ENCODE peak calls at places on chromosomes 12 and 14, in nine cellular contexts. One of them, this sample, is unnamed.

GRCh38 chr12:106759526-106760183 is 14.8 kb upstream of the RIC8B start:
- DNase-seq in progenitor cell of endocrine pancreas: no peak
- DNase-seq in fibroblast of lung: no peak
- DNase-seq in BJ: no peak
- DNase-seq in HL-60: no peak
- DNase-seq in astrocyte of the spinal cord: no peak
- DNase-seq in choroid plexus epithelial cell: no peak
- DNase-seq in omental fat pad: no peak
- DNase-seq in dorsolateral prefrontal cortex: no peak
- DNase-seq in this sample: no peak

GRCh38 chr12:104340917-104341611 is 37.5 kb downstream of the EID3 start:
- DNase-seq in progenitor cell of endocrine pancreas: no peak
- DNase-seq in fibroblast of lung: no peak
- DNase-seq in BJ: no peak
- DNase-seq in HL-60: no peak
- DNase-seq in astrocyte of the spinal cord: no peak
- DNase-seq in choroid plexus epithelial cell: peak
- DNase-seq in omental fat pad: no peak
- DNase-seq in dorsolateral prefrontal cortex: peak
- DNase-seq in this sample: no peak

GRCh38 chr12:75308279-75308678 is 21.8 kb downstream of the CAPS2 start:
- DNase-seq in progenitor cell of endocrine pancreas: no peak
- DNase-seq in fibroblast of lung: no peak
- DNase-seq in BJ: no peak
- DNase-seq in HL-60: no peak
- DNase-seq in astrocyte of the spinal cord: no peak
- DNase-seq in choroid plexus epithelial cell: no peak
- DNase-seq in omental fat pad: no peak
- DNase-seq in dorsolateral prefrontal cortex: no peak
- DNase-seq in this sample: no peak

GRCh38 chr14:105411985-105412767 is 7.5 kb upstream of the MTA1 start:
- DNase-seq in progenitor cell of endocrine pancreas: no peak
- DNase-seq in fibroblast of lung: no peak
- DNase-seq in BJ: no peak
- DNase-seq in HL-60: no peak
- DNase-seq in astrocyte of the spinal cord: no peak
- DNase-seq in choroid plexus epithelial cell: no peak
- DNase-seq in omental fat pad: no peak
- DNase-seq in dorsolateral prefrontal cortex: no peak
- DNase-seq in this sample: no peak

GRCh38 chr14:73234586-73235394 is 2.5 kb upstream of the PAPLN start:
- DNase-seq in progenitor cell of endocrine pancreas: no peak
- DNase-seq in fibroblast of lung: no peak
- DNase-seq in BJ: no peak
- DNase-seq in HL-60: no peak
- DNase-seq in astrocyte of the spinal cord: no peak
- DNase-seq in choroid plexus epithelial cell: no peak
- DNase-seq in omental fat pad: no peak
- DNase-seq in dorsolateral prefrontal cortex: peak
- DNase-seq in this sample: no peak

GRCh38 chr12:91640021-91640420 is 457.4 kb upstream of the DCN start:
- DNase-seq in progenitor cell of endocrine pancreas: no peak
- DNase-seq in fibroblast of lung: no peak
- DNase-seq in BJ: no peak
- DNase-seq in HL-60: no peak
- DNase-seq in astrocyte of the spinal cord: no peak
- DNase-seq in choroid plexus epithelial cell: no peak
- DNase-seq in omental fat pad: no peak
- DNase-seq in dorsolateral prefrontal cortex: no peak
- DNase-seq in this sample: no peak

GRCh38 chr12:94114166-94114565 is 34.2 kb upstream of the PLXNC1 start:
- DNase-seq in progenitor cell of endocrine pancreas: no peak
- DNase-seq in fibroblast of lung: no peak
- DNase-seq in BJ: no peak
- DNase-seq in HL-60: no peak
- DNase-seq in astrocyte of the spinal cord: no peak
- DNase-seq in choroid plexus epithelial cell: no peak
- DNase-seq in omental fat pad: no peak
- DNase-seq in dorsolateral prefrontal cortex: no peak
- DNase-seq in this sample: no peak

GRCh38 chr14:54893151-54893760 is 9.4 kb downstream of the GCH1 start:
- DNase-seq in progenitor cell of endocrine pancreas: no peak
- DNase-seq in fibroblast of lung: peak
- DNase-seq in BJ: no peak
- DNase-seq in HL-60: no peak
- DNase-seq in astrocyte of the spinal cord: peak
- DNase-seq in choroid plexus epithelial cell: peak
- DNase-seq in omental fat pad: no peak
- DNase-seq in dorsolateral prefrontal cortex: no peak
- DNase-seq in this sample: peak

GRCh38 chr12:132163911-132164288 is 19.6 kb downstream of the NOC4L start:
- DNase-seq in progenitor cell of endocrine pancreas: no peak
- DNase-seq in fibroblast of lung: no peak
- DNase-seq in BJ: no peak
- DNase-seq in HL-60: no peak
- DNase-seq in astrocyte of the spinal cord: no peak
- DNase-seq in choroid plexus epithelial cell: no peak
- DNase-seq in omental fat pad: no peak
- DNase-seq in dorsolateral prefrontal cortex: no peak
- DNase-seq in this sample: no peak

GRCh38 chr12:67721216-67721615 is 72.7 kb downstream of the DYRK2 start:
- DNase-seq in progenitor cell of endocrine pancreas: no peak
- DNase-seq in fibroblast of lung: no peak
- DNase-seq in BJ: no peak
- DNase-seq in HL-60: no peak
- DNase-seq in astrocyte of the spinal cord: no peak
- DNase-seq in choroid plexus epithelial cell: no peak
- DNase-seq in omental fat pad: no peak
- DNase-seq in dorsolateral prefrontal cortex: no peak
- DNase-seq in this sample: no peak

GRCh38 chr14:100105357-100106169 is 40.3 kb downstream of the EVL start:
- DNase-seq in progenitor cell of endocrine pancreas: no peak
- DNase-seq in fibroblast of lung: no peak
- DNase-seq in BJ: no peak
- DNase-seq in HL-60: no peak
- DNase-seq in astrocyte of the spinal cord: no peak
- DNase-seq in choroid plexus epithelial cell: no peak
- DNase-seq in omental fat pad: no peak
- DNase-seq in dorsolateral prefrontal cortex: peak
- DNase-seq in this sample: no peak

GRCh38 chr12:124788936-124789555 is 74.6 kb downstream of the SCARB1 start:
- DNase-seq in progenitor cell of endocrine pancreas: no peak
- DNase-seq in fibroblast of lung: no peak
- DNase-seq in BJ: no peak
- DNase-seq in HL-60: no peak
- DNase-seq in astrocyte of the spinal cord: no peak
- DNase-seq in choroid plexus epithelial cell: no peak
- DNase-seq in omental fat pad: no peak
- DNase-seq in dorsolateral prefrontal cortex: no peak
- DNase-seq in this sample: no peak

GRCh38 chr14:65433157-65433556 is 20.6 kb downstream of the FUT8 start:
- DNase-seq in progenitor cell of endocrine pancreas: no peak
- DNase-seq in fibroblast of lung: no peak
- DNase-seq in BJ: no peak
- DNase-seq in HL-60: no peak
- DNase-seq in astrocyte of the spinal cord: no peak
- DNase-seq in choroid plexus epithelial cell: no peak
- DNase-seq in omental fat pad: no peak
- DNase-seq in dorsolateral prefrontal cortex: no peak
- DNase-seq in this sample: no peak

GRCh38 chr12:132399092-132400010 is 70.0 kb upstream of the GALNT9 start:
- DNase-seq in progenitor cell of endocrine pancreas: no peak
- DNase-seq in fibroblast of lung: no peak
- DNase-seq in BJ: no peak
- DNase-seq in HL-60: no peak
- DNase-seq in astrocyte of the spinal cord: no peak
- DNase-seq in choroid plexus epithelial cell: no peak
- DNase-seq in omental fat pad: no peak
- DNase-seq in dorsolateral prefrontal cortex: no peak
- DNase-seq in this sample: no peak

GRCh38 chr12:46354111-46354798 is 18.3 kb downstream of the SLC38A2 start:
- DNase-seq in progenitor cell of endocrine pancreas: no peak
- DNase-seq in fibroblast of lung: no peak
- DNase-seq in BJ: no peak
- DNase-seq in HL-60: no peak
- DNase-seq in astrocyte of the spinal cord: no peak
- DNase-seq in choroid plexus epithelial cell: peak
- DNase-seq in omental fat pad: no peak
- DNase-seq in dorsolateral prefrontal cortex: no peak
- DNase-seq in this sample: no peak

GRCh38 chr14:33551963-33552362 is 398.9 kb downstream of the EGLN3 start:
- DNase-seq in progenitor cell of endocrine pancreas: no peak
- DNase-seq in fibroblast of lung: no peak
- DNase-seq in BJ: no peak
- DNase-seq in HL-60: no peak
- DNase-seq in astrocyte of the spinal cord: no peak
- DNase-seq in choroid plexus epithelial cell: no peak
- DNase-seq in omental fat pad: no peak
- DNase-seq in dorsolateral prefrontal cortex: no peak
- DNase-seq in this sample: no peak

GRCh38 chr12:45234134-45234865 is 18.4 kb downstream of the ANO6 start:
- DNase-seq in progenitor cell of endocrine pancreas: no peak
- DNase-seq in fibroblast of lung: peak
- DNase-seq in BJ: peak
- DNase-seq in HL-60: no peak
- DNase-seq in astrocyte of the spinal cord: peak
- DNase-seq in choroid plexus epithelial cell: peak
- DNase-seq in omental fat pad: no peak
- DNase-seq in dorsolateral prefrontal cortex: no peak
- DNase-seq in this sample: peak

GRCh38 chr12:102874819-102875218 is 42.2 kb downstream of the PAH start:
- DNase-seq in progenitor cell of endocrine pancreas: no peak
- DNase-seq in fibroblast of lung: no peak
- DNase-seq in BJ: no peak
- DNase-seq in HL-60: no peak
- DNase-seq in astrocyte of the spinal cord: no peak
- DNase-seq in choroid plexus epithelial cell: no peak
- DNase-seq in omental fat pad: no peak
- DNase-seq in dorsolateral prefrontal cortex: no peak
- DNase-seq in this sample: no peak

GRCh38 chr12:102880783-102881182 is 36.3 kb downstream of the PAH start:
- DNase-seq in progenitor cell of endocrine pancreas: no peak
- DNase-seq in fibroblast of lung: no peak
- DNase-seq in BJ: no peak
- DNase-seq in HL-60: no peak
- DNase-seq in astrocyte of the spinal cord: no peak
- DNase-seq in choroid plexus epithelial cell: no peak
- DNase-seq in omental fat pad: no peak
- DNase-seq in dorsolateral prefrontal cortex: no peak
- DNase-seq in this sample: no peak

GRCh38 chr12:102879144-102879763 is 37.8 kb downstream of the PAH start:
- DNase-seq in progenitor cell of endocrine pancreas: no peak
- DNase-seq in fibroblast of lung: peak
- DNase-seq in BJ: peak
- DNase-seq in HL-60: peak
- DNase-seq in astrocyte of the spinal cord: no peak
- DNase-seq in choroid plexus epithelial cell: peak
- DNase-seq in omental fat pad: no peak
- DNase-seq in dorsolateral prefrontal cortex: peak
- DNase-seq in this sample: peak

GRCh38 chr12:102873077-102873476 is 44.0 kb downstream of the PAH start:
- DNase-seq in progenitor cell of endocrine pancreas: no peak
- DNase-seq in fibroblast of lung: no peak
- DNase-seq in BJ: no peak
- DNase-seq in HL-60: no peak
- DNase-seq in astrocyte of the spinal cord: no peak
- DNase-seq in choroid plexus epithelial cell: no peak
- DNase-seq in omental fat pad: no peak
- DNase-seq in dorsolateral prefrontal cortex: no peak
- DNase-seq in this sample: no peak

GRCh38 chr12:102876883-102877282 is 40.2 kb downstream of the PAH start:
- DNase-seq in progenitor cell of endocrine pancreas: no peak
- DNase-seq in fibroblast of lung: no peak
- DNase-seq in BJ: no peak
- DNase-seq in HL-60: no peak
- DNase-seq in astrocyte of the spinal cord: no peak
- DNase-seq in choroid plexus epithelial cell: no peak
- DNase-seq in omental fat pad: no peak
- DNase-seq in dorsolateral prefrontal cortex: no peak
- DNase-seq in this sample: no peak
- TF ChIP-seq CTCF in progenitor cell of endocrine pancreas: no peak
- TF ChIP-seq CTCF in fibroblast of lung: no peak
- TF ChIP-seq CTCF in BJ: peak
- TF ChIP-seq CTCF in HL-60: no peak
- TF ChIP-seq CTCF in astrocyte of the spinal cord: no peak
- TF ChIP-seq CTCF in choroid plexus epithelial cell: no peak
- TF ChIP-seq CTCF in omental fat pad: no peak
- TF ChIP-seq CTCF in dorsolateral prefrontal cortex: no peak
- TF ChIP-seq CTCF in this sample: no peak

GRCh38 chr12:113439606-113440030 is 17.4 kb downstream of the SDSL start:
- DNase-seq in progenitor cell of endocrine pancreas: peak
- DNase-seq in fibroblast of lung: peak
- DNase-seq in BJ: no peak
- DNase-seq in HL-60: no peak
- DNase-seq in astrocyte of the spinal cord: peak
- DNase-seq in choroid plexus epithelial cell: peak
- DNase-seq in omental fat pad: no peak
- DNase-seq in dorsolateral prefrontal cortex: peak
- DNase-seq in this sample: peak
- TF ChIP-seq CTCF in progenitor cell of endocrine pancreas: peak
- TF ChIP-seq CTCF in fibroblast of lung: peak
- TF ChIP-seq CTCF in BJ: peak
- TF ChIP-seq CTCF in HL-60: peak
- TF ChIP-seq CTCF in astrocyte of the spinal cord: peak
- TF ChIP-seq CTCF in choroid plexus epithelial cell: peak
- TF ChIP-seq CTCF in omental fat pad: no peak
- TF ChIP-seq CTCF in dorsolateral prefrontal cortex: peak
- TF ChIP-seq CTCF in this sample: peak

GRCh38 chr14:58297762-58298476 is 436 bp upstream of the ARID4A start:
- DNase-seq in progenitor cell of endocrine pancreas: peak
- DNase-seq in fibroblast of lung: peak
- DNase-seq in BJ: peak
- DNase-seq in HL-60: peak
- DNase-seq in astrocyte of the spinal cord: peak
- DNase-seq in choroid plexus epithelial cell: peak
- DNase-seq in omental fat pad: peak
- DNase-seq in dorsolateral prefrontal cortex: peak
- DNase-seq in this sample: peak
- TF ChIP-seq CTCF in progenitor cell of endocrine pancreas: no peak
- TF ChIP-seq CTCF in fibroblast of lung: no peak
- TF ChIP-seq CTCF in BJ: peak
- TF ChIP-seq CTCF in HL-60: no peak
- TF ChIP-seq CTCF in astrocyte of the spinal cord: peak
- TF ChIP-seq CTCF in choroid plexus epithelial cell: no peak
- TF ChIP-seq CTCF in omental fat pad: no peak
- TF ChIP-seq CTCF in dorsolateral prefrontal cortex: no peak
- TF ChIP-seq CTCF in this sample: peak

DNA sequence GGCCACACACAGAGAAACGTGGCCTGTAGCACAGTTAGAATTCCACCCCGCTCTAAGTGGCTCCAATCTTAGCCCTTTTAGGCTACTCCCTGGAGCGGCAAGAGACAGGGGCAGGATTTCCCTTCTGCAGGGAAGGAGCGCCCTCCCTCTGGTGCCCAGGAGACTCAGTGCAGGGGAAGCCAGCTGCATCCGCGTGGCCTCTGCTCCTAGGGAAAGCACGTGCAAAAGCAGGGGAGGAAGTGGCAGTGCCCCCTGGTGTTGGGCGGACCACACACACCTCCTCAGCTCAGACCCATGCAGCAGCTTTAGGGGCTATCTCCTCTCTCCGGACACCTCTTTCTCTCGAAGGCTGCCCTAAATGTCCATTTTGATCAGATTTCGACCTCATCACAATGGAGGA is 50.0 kb downstream of the SPRING1 start:
- DNase-seq in progenitor cell of endocrine pancreas: no peak
- DNase-seq in fibroblast of lung: no peak
- DNase-seq in BJ: no peak
- DNase-seq in HL-60: peak
- DNase-seq in astrocyte of the spinal cord: no peak
- DNase-seq in choroid plexus epithelial cell: peak
- DNase-seq in omental fat pad: no peak
- DNase-seq in dorsolateral prefrontal cortex: no peak
- DNase-seq in this sample: no peak
- TF ChIP-seq CTCF in progenitor cell of endocrine pancreas: peak
- TF ChIP-seq CTCF in fibroblast of lung: peak
- TF ChIP-seq CTCF in BJ: peak
- TF ChIP-seq CTCF in HL-60: peak
- TF ChIP-seq CTCF in astrocyte of the spinal cord: peak
- TF ChIP-seq CTCF in choroid plexus epithelial cell: peak
- TF ChIP-seq CTCF in omental fat pad: no peak
- TF ChIP-seq CTCF in dorsolateral prefrontal cortex: peak
- TF ChIP-seq CTCF in this sample: peak

This sample was measured in HFFc6.